ENCODE peak calls at places on chromosomes 16 and 17, in six cellular contexts. One of them, this sample, is unnamed.

GRCh38 chr17:9890124-9890523 is 14.9 kb downstream of the RCVRN start:
- DNase-seq in CD8-positive, alpha-beta T cell: no peak
- DNase-seq in SK-N-SH: peak; percentile 35
- DNase-seq in heart right ventricle: peak; percentile 36
- DNase-seq in sigmoid colon: no peak
- DNase-seq in heart left ventricle: no peak
- DNase-seq in this sample: no peak

GRCh38 chr17:42116705-42117396 is 4.3 kb downstream of the KAT2A start:
- DNase-seq in CD8-positive, alpha-beta T cell: peak; percentile 83
- DNase-seq in SK-N-SH: peak; percentile 87
- DNase-seq in heart right ventricle: peak; percentile 75
- DNase-seq in sigmoid colon: peak; percentile 90
- DNase-seq in heart left ventricle: peak; percentile 83
- DNase-seq in this sample: peak; percentile 88

GRCh38 chr17:72602517-72603345 is 481.9 kb downstream of the SOX9 start:
- DNase-seq in CD8-positive, alpha-beta T cell: no peak
- DNase-seq in SK-N-SH: no peak
- DNase-seq in heart right ventricle: no peak
- DNase-seq in sigmoid colon: no peak
- DNase-seq in heart left ventricle: no peak
- DNase-seq in this sample: no peak

GRCh38 chr16:1299868-1300203 is 9.6 kb upstream of the UBE2I start:
- DNase-seq in CD8-positive, alpha-beta T cell: no peak
- DNase-seq in SK-N-SH: no peak
- DNase-seq in heart right ventricle: no peak
- DNase-seq in sigmoid colon: no peak
- DNase-seq in heart left ventricle: no peak
- DNase-seq in this sample: no peak

GRCh38 chr16:51845586-51845985 is 694.5 kb upstream of the SALL1 start:
- DNase-seq in CD8-positive, alpha-beta T cell: no peak
- DNase-seq in SK-N-SH: no peak
- DNase-seq in heart right ventricle: no peak
- DNase-seq in sigmoid colon: no peak
- DNase-seq in heart left ventricle: no peak
- DNase-seq in this sample: no peak

GRCh38 chr17:6599364-6599763 is 41.1 kb downstream of the KIAA0753 start:
- DNase-seq in CD8-positive, alpha-beta T cell: no peak
- DNase-seq in SK-N-SH: no peak
- DNase-seq in heart right ventricle: no peak
- DNase-seq in sigmoid colon: no peak
- DNase-seq in heart left ventricle: no peak
- DNase-seq in this sample: no peak

GRCh38 chr17:29593546-29594440 is 861 bp downstream of the ANKRD13B start:
- DNase-seq in CD8-positive, alpha-beta T cell: no peak
- DNase-seq in SK-N-SH: no peak
- DNase-seq in heart right ventricle: peak; percentile 28
- DNase-seq in sigmoid colon: peak; percentile 68
- DNase-seq in heart left ventricle: peak; percentile 41
- DNase-seq in this sample: peak; percentile 57

GRCh38 chr17:72100445-72100844 is 20.4 kb upstream of the SOX9 start:
- DNase-seq in CD8-positive, alpha-beta T cell: no peak
- DNase-seq in SK-N-SH: no peak
- DNase-seq in heart right ventricle: no peak
- DNase-seq in sigmoid colon: no peak
- DNase-seq in heart left ventricle: no peak
- DNase-seq in this sample: no peak

GRCh38 chr16:66843191-66843590 is 1.0 kb upstream of the CA7 start:
- DNase-seq in CD8-positive, alpha-beta T cell: no peak
- DNase-seq in SK-N-SH: no peak
- DNase-seq in heart right ventricle: no peak
- DNase-seq in sigmoid colon: no peak
- DNase-seq in heart left ventricle: no peak
- DNase-seq in this sample: peak; percentile 1

GRCh38 chr17:72656114-72656763 is 436.2 kb downstream of the SLC39A11 start:
- DNase-seq in CD8-positive, alpha-beta T cell: no peak
- DNase-seq in SK-N-SH: no peak
- DNase-seq in heart right ventricle: no peak
- DNase-seq in sigmoid colon: no peak
- DNase-seq in heart left ventricle: no peak
- DNase-seq in this sample: no peak

GRCh38 chr17:60640503-60640902 is 37.1 kb upstream of the BCAS3 start:
- DNase-seq in CD8-positive, alpha-beta T cell: no peak
- DNase-seq in SK-N-SH: no peak
- DNase-seq in heart right ventricle: no peak
- DNase-seq in sigmoid colon: no peak
- DNase-seq in heart left ventricle: no peak
- DNase-seq in this sample: no peak

GRCh38 chr16:69858196-69859104 is 92.7 kb upstream of the CLEC18A start:
- DNase-seq in CD8-positive, alpha-beta T cell: no peak
- DNase-seq in SK-N-SH: no peak
- DNase-seq in heart right ventricle: no peak
- DNase-seq in sigmoid colon: no peak
- DNase-seq in heart left ventricle: no peak
- DNase-seq in this sample: no peak

GRCh38 chr17:69474171-69474831 is 59.8 kb downstream of the MAP2K6 start:
- DNase-seq in CD8-positive, alpha-beta T cell: no peak
- DNase-seq in SK-N-SH: no peak
- DNase-seq in heart right ventricle: no peak
- DNase-seq in sigmoid colon: no peak
- DNase-seq in heart left ventricle: no peak
- DNase-seq in this sample: no peak

GRCh38 chr17:17757391-17757791 is 76.1 kb downstream of the RAI1 start:
- DNase-seq in CD8-positive, alpha-beta T cell: peak; percentile 45
- DNase-seq in SK-N-SH: no peak
- DNase-seq in heart right ventricle: no peak
- DNase-seq in sigmoid colon: no peak
- DNase-seq in heart left ventricle: no peak
- DNase-seq in this sample: no peak

GRCh38 chr16:85349413-85350145 is 237.3 kb upstream of the CIBAR2 start:
- DNase-seq in CD8-positive, alpha-beta T cell: no peak
- DNase-seq in SK-N-SH: peak; percentile 85
- DNase-seq in heart right ventricle: no peak
- DNase-seq in sigmoid colon: no peak
- DNase-seq in heart left ventricle: no peak
- DNase-seq in this sample: no peak

GRCh38 chr17:81902653-81903414 is 796 bp downstream of the NPB start:
- DNase-seq in CD8-positive, alpha-beta T cell: no peak
- DNase-seq in SK-N-SH: peak; percentile 51
- DNase-seq in heart right ventricle: no peak
- DNase-seq in sigmoid colon: no peak
- DNase-seq in heart left ventricle: peak; percentile 19
- DNase-seq in this sample: peak; percentile 48

GRCh38 chr16:67183284-67183626 is 508 bp downstream of the MATCAP1 start:
- DNase-seq in CD8-positive, alpha-beta T cell: no peak
- DNase-seq in SK-N-SH: no peak
- DNase-seq in heart right ventricle: no peak
- DNase-seq in sigmoid colon: no peak
- DNase-seq in heart left ventricle: no peak
- DNase-seq in this sample: no peak

GRCh38 chr17:27282054-27282501 is 11.8 kb upstream of the WSB1 start:
- DNase-seq in CD8-positive, alpha-beta T cell: no peak
- DNase-seq in SK-N-SH: no peak
- DNase-seq in heart right ventricle: no peak
- DNase-seq in sigmoid colon: no peak
- DNase-seq in heart left ventricle: no peak
- DNase-seq in this sample: no peak

GRCh38 chr17:27281438-27281837 is 12.5 kb upstream of the WSB1 start:
- DNase-seq in CD8-positive, alpha-beta T cell: no peak
- DNase-seq in SK-N-SH: no peak
- DNase-seq in heart right ventricle: no peak
- DNase-seq in sigmoid colon: no peak
- DNase-seq in heart left ventricle: no peak
- DNase-seq in this sample: no peak

GRCh38 chr17:27280527-27280926 is 13.4 kb upstream of the WSB1 start:
- DNase-seq in CD8-positive, alpha-beta T cell: no peak
- DNase-seq in SK-N-SH: no peak
- DNase-seq in heart right ventricle: no peak
- DNase-seq in sigmoid colon: no peak
- DNase-seq in heart left ventricle: no peak
- DNase-seq in this sample: no peak

GRCh38 chr17:27276653-27277156 is 17.2 kb upstream of the WSB1 start:
- DNase-seq in CD8-positive, alpha-beta T cell: no peak
- DNase-seq in SK-N-SH: peak; percentile 15
- DNase-seq in heart right ventricle: no peak
- DNase-seq in sigmoid colon: no peak
- DNase-seq in heart left ventricle: no peak
- DNase-seq in this sample: no peak
- H3K27ac ChIP-seq in CD8-positive, alpha-beta T cell: no peak overlapping the region
- H3K27ac ChIP-seq in SK-N-SH: no peak overlapping the region
- H3K27ac ChIP-seq in heart right ventricle: no peak overlapping the region
- H3K27ac ChIP-seq in sigmoid colon: no peak overlapping the region
- H3K27ac ChIP-seq in heart left ventricle: no peak overlapping the region
- H3K27ac ChIP-seq in this sample: no peak overlapping the region

GRCh38 chr17:76691379-76692191 is 19.2 kb downstream of the MXRA7 start:
- DNase-seq in CD8-positive, alpha-beta T cell: no peak
- DNase-seq in SK-N-SH: no peak
- DNase-seq in heart right ventricle: no peak
- DNase-seq in sigmoid colon: no peak
- DNase-seq in heart left ventricle: no peak
- DNase-seq in this sample: no peak
- H3K4me1 ChIP-seq in CD8-positive, alpha-beta T cell: no peaks in the 10 kb centered on the region
- H3K4me1 ChIP-seq in SK-N-SH: no peaks in the 10 kb centered on the region
- H3K4me1 ChIP-seq in heart right ventricle: peaks cover 27% of the 10 kb centered on the region
- H3K4me1 ChIP-seq in sigmoid colon: peaks cover 2% of the 10 kb centered on the region
- H3K4me1 ChIP-seq in heart left ventricle: peaks cover 100% of the 10 kb centered on the region
- H3K4me1 ChIP-seq in this sample: peaks cover 35% of the 10 kb centered on the region

GRCh38 chr17:57906910-57907309 is 48.3 kb downstream of the CUEDC1 start:
- DNase-seq in CD8-positive, alpha-beta T cell: no peak
- DNase-seq in SK-N-SH: no peak
- DNase-seq in heart right ventricle: no peak
- DNase-seq in sigmoid colon: no peak
- DNase-seq in heart left ventricle: no peak
- DNase-seq in this sample: no peak
- TF ChIP-seq CTCF in CD8-positive, alpha-beta T cell: no peak
- TF ChIP-seq CTCF in SK-N-SH: peak; percentile 60
- TF ChIP-seq CTCF in heart right ventricle: no peak
- TF ChIP-seq CTCF in sigmoid colon: no peak
- TF ChIP-seq CTCF in heart left ventricle: no peak
- TF ChIP-seq CTCF in this sample: no peak

GRCh38 chr16:28546626-28547025 is 7.1 kb upstream of the SGF29 start:
- DNase-seq in CD8-positive, alpha-beta T cell: no peak
- DNase-seq in SK-N-SH: no peak
- DNase-seq in heart right ventricle: no peak
- DNase-seq in sigmoid colon: no peak
- DNase-seq in heart left ventricle: no peak
- DNase-seq in this sample: no peak
- H3K27ac ChIP-seq in CD8-positive, alpha-beta T cell: no peak overlapping the region
- H3K27ac ChIP-seq in SK-N-SH: no peak overlapping the region
- H3K27ac ChIP-seq in heart right ventricle: no peak overlapping the region
- H3K27ac ChIP-seq in sigmoid colon: no peak overlapping the region
- H3K27ac ChIP-seq in heart left ventricle: no peak overlapping the region
- H3K27ac ChIP-seq in this sample: no peak overlapping the region

This sample was measured in ovary.